ENCODE peak calls at places on chromosomes 1 and 21, in four cellular contexts. One of them, this sample, is unnamed.
A peak's percentile ranks its signal among the peaks of the same experiment; 100 is the strongest.

GRCh38 chr1:233098255-233098580 is 147.8 kb downstream of the NTPCR start:
- DNase-seq in Caco-2: no peak
- DNase-seq in globus pallidus: no peak
- DNase-seq in stimulated activated CD8-positive, alpha-beta memory T cell treated with anti-CD3 and anti-CD28 coated beads, Interleukin-12 subunit alpha, Interleukin-12 subunit beta, amount 100 ng/mL, for 4 hours: no peak
- DNase-seq in this sample: no peak

GRCh38 chr1:167602840-167603239 is 27.2 kb upstream of the RCSD1 start:
- DNase-seq in Caco-2: no peak
- DNase-seq in globus pallidus: no peak
- DNase-seq in stimulated activated CD8-positive, alpha-beta memory T cell treated with anti-CD3 and anti-CD28 coated beads, Interleukin-12 subunit alpha, Interleukin-12 subunit beta, amount 100 ng/mL, for 4 hours: no peak
- DNase-seq in this sample: no peak

GRCh38 chr1:45254490-45254889 is 48.1 kb upstream of the ZSWIM5 start:
- DNase-seq in Caco-2: no peak
- DNase-seq in globus pallidus: no peak
- DNase-seq in stimulated activated CD8-positive, alpha-beta memory T cell treated with anti-CD3 and anti-CD28 coated beads, Interleukin-12 subunit alpha, Interleukin-12 subunit beta, amount 100 ng/mL, for 4 hours: no peak
- DNase-seq in this sample: no peak

GRCh38 chr1:21251773-21252471 is 38.3 kb downstream of the ECE1 start:
- DNase-seq in globus pallidus: no peak
- DNase-seq in stimulated activated CD8-positive, alpha-beta memory T cell treated with anti-CD3 and anti-CD28 coated beads, Interleukin-12 subunit alpha, Interleukin-12 subunit beta, amount 100 ng/mL, for 4 hours: no peak
- DNase-seq in Caco-2: peak; percentile 84
- DNase-seq in this sample: peak; percentile 77

GRCh38 chr1:246579818-246580217 is 13.6 kb downstream of the CNST start:
- DNase-seq in globus pallidus: no peak
- DNase-seq in Caco-2: no peak
- DNase-seq in stimulated activated CD8-positive, alpha-beta memory T cell treated with anti-CD3 and anti-CD28 coated beads, Interleukin-12 subunit alpha, Interleukin-12 subunit beta, amount 100 ng/mL, for 4 hours: no peak
- DNase-seq in this sample: no peak

GRCh38 chr21:46486481-46487000 is 27.9 kb downstream of the DIP2A start:
- DNase-seq in globus pallidus: no peak
- DNase-seq in Caco-2: no peak
- DNase-seq in stimulated activated CD8-positive, alpha-beta memory T cell treated with anti-CD3 and anti-CD28 coated beads, Interleukin-12 subunit alpha, Interleukin-12 subunit beta, amount 100 ng/mL, for 4 hours: no peak
- DNase-seq in this sample: no peak

GRCh38 chr1:31004231-31004621 is 61.3 kb downstream of the PUM1 start:
- DNase-seq in globus pallidus: no peak
- DNase-seq in stimulated activated CD8-positive, alpha-beta memory T cell treated with anti-CD3 and anti-CD28 coated beads, Interleukin-12 subunit alpha, Interleukin-12 subunit beta, amount 100 ng/mL, for 4 hours: no peak
- DNase-seq in Caco-2: no peak
- DNase-seq in this sample: no peak

GRCh38 chr1:70336050-70336449 is 18.5 kb downstream of the ANKRD13C start:
- DNase-seq in globus pallidus: no peak
- DNase-seq in Caco-2: no peak
- DNase-seq in stimulated activated CD8-positive, alpha-beta memory T cell treated with anti-CD3 and anti-CD28 coated beads, Interleukin-12 subunit alpha, Interleukin-12 subunit beta, amount 100 ng/mL, for 4 hours: no peak
- DNase-seq in this sample: no peak

GRCh38 chr1:85692730-85693314 is 15.4 kb downstream of the ZNHIT6 start:
- DNase-seq in Caco-2: no peak
- DNase-seq in globus pallidus: no peak
- DNase-seq in stimulated activated CD8-positive, alpha-beta memory T cell treated with anti-CD3 and anti-CD28 coated beads, Interleukin-12 subunit alpha, Interleukin-12 subunit beta, amount 100 ng/mL, for 4 hours: no peak
- DNase-seq in this sample: peak; percentile 7

GRCh38 chr1:213231795-213232231 is 180.8 kb downstream of the RPS6KC1 start:
- DNase-seq in stimulated activated CD8-positive, alpha-beta memory T cell treated with anti-CD3 and anti-CD28 coated beads, Interleukin-12 subunit alpha, Interleukin-12 subunit beta, amount 100 ng/mL, for 4 hours: no peak
- DNase-seq in Caco-2: no peak
- DNase-seq in globus pallidus: no peak
- DNase-seq in this sample: no peak

GRCh38 chr1:64663654-64664053 is 81.2 kb upstream of the RAVER2 start:
- DNase-seq in Caco-2: peak; percentile 5
- DNase-seq in globus pallidus: no peak
- DNase-seq in stimulated activated CD8-positive, alpha-beta memory T cell treated with anti-CD3 and anti-CD28 coated beads, Interleukin-12 subunit alpha, Interleukin-12 subunit beta, amount 100 ng/mL, for 4 hours: no peak
- DNase-seq in this sample: no peak

GRCh38 chr1:40625476-40626382 is 39.8 kb downstream of the RIMS3 start:
- DNase-seq in globus pallidus: no peak
- DNase-seq in Caco-2: no peak
- DNase-seq in stimulated activated CD8-positive, alpha-beta memory T cell treated with anti-CD3 and anti-CD28 coated beads, Interleukin-12 subunit alpha, Interleukin-12 subunit beta, amount 100 ng/mL, for 4 hours: no peak
- DNase-seq in this sample: no peak

GRCh38 chr1:58584082-58584895 is 7.2 kb upstream of the TACSTD2 start:
- DNase-seq in stimulated activated CD8-positive, alpha-beta memory T cell treated with anti-CD3 and anti-CD28 coated beads, Interleukin-12 subunit alpha, Interleukin-12 subunit beta, amount 100 ng/mL, for 4 hours: no peak
- DNase-seq in Caco-2: no peak
- DNase-seq in globus pallidus: no peak
- DNase-seq in this sample: peak; percentile 63

GRCh38 chr1:16145030-16145987 is 10.6 kb downstream of the EPHA2 start:
- DNase-seq in stimulated activated CD8-positive, alpha-beta memory T cell treated with anti-CD3 and anti-CD28 coated beads, Interleukin-12 subunit alpha, Interleukin-12 subunit beta, amount 100 ng/mL, for 4 hours: no peak
- DNase-seq in globus pallidus: no peak
- DNase-seq in Caco-2: peak; percentile 54
- DNase-seq in this sample: no peak

GRCh38 chr1:190444464-190444863 is 33.2 kb downstream of the BRINP3 start:
- DNase-seq in stimulated activated CD8-positive, alpha-beta memory T cell treated with anti-CD3 and anti-CD28 coated beads, Interleukin-12 subunit alpha, Interleukin-12 subunit beta, amount 100 ng/mL, for 4 hours: no peak
- DNase-seq in globus pallidus: no peak
- DNase-seq in Caco-2: no peak
- DNase-seq in this sample: no peak

GRCh38 chr1:54792686-54793282 is 8.3 kb downstream of the TTC22 start:
- DNase-seq in globus pallidus: peak; percentile 11
- DNase-seq in Caco-2: no peak
- DNase-seq in stimulated activated CD8-positive, alpha-beta memory T cell treated with anti-CD3 and anti-CD28 coated beads, Interleukin-12 subunit alpha, Interleukin-12 subunit beta, amount 100 ng/mL, for 4 hours: no peak
- DNase-seq in this sample: no peak

GRCh38 chr1:54047384-54048315 is 5.4 kb downstream of the TMEM59 start:
- DNase-seq in globus pallidus: no peak
- DNase-seq in Caco-2: no peak
- DNase-seq in stimulated activated CD8-positive, alpha-beta memory T cell treated with anti-CD3 and anti-CD28 coated beads, Interleukin-12 subunit alpha, Interleukin-12 subunit beta, amount 100 ng/mL, for 4 hours: no peak
- DNase-seq in this sample: no peak

GRCh38 chr1:152962876-152963415 is 7.5 kb upstream of the SPRR4 start:
- DNase-seq in globus pallidus: no peak
- DNase-seq in stimulated activated CD8-positive, alpha-beta memory T cell treated with anti-CD3 and anti-CD28 coated beads, Interleukin-12 subunit alpha, Interleukin-12 subunit beta, amount 100 ng/mL, for 4 hours: no peak
- DNase-seq in Caco-2: no peak
- DNase-seq in this sample: no peak

GRCh38 chr1:150789396-150789795 is 18.7 kb downstream of the CTSK start:
- DNase-seq in stimulated activated CD8-positive, alpha-beta memory T cell treated with anti-CD3 and anti-CD28 coated beads, Interleukin-12 subunit alpha, Interleukin-12 subunit beta, amount 100 ng/mL, for 4 hours: no peak
- DNase-seq in globus pallidus: no peak
- DNase-seq in Caco-2: no peak
- DNase-seq in this sample: no peak

GRCh38 chr1:18481921-18482701 is 1.4 kb downstream of the KLHDC7A start:
- DNase-seq in globus pallidus: no peak
- DNase-seq in Caco-2: no peak
- DNase-seq in stimulated activated CD8-positive, alpha-beta memory T cell treated with anti-CD3 and anti-CD28 coated beads, Interleukin-12 subunit alpha, Interleukin-12 subunit beta, amount 100 ng/mL, for 4 hours: no peak
- DNase-seq in this sample: no peak

GRCh38 chr1:18948048-18948912 is 8.2 kb downstream of the IFFO2 start:
- DNase-seq in Caco-2: no peak
- DNase-seq in stimulated activated CD8-positive, alpha-beta memory T cell treated with anti-CD3 and anti-CD28 coated beads, Interleukin-12 subunit alpha, Interleukin-12 subunit beta, amount 100 ng/mL, for 4 hours: peak; percentile 56
- DNase-seq in globus pallidus: no peak
- DNase-seq in this sample: no peak

GRCh38 chr1:53765656-53766055 is 26.7 kb upstream of the GLIS1 start:
- DNase-seq in globus pallidus: no peak
- DNase-seq in Caco-2: no peak
- DNase-seq in stimulated activated CD8-positive, alpha-beta memory T cell treated with anti-CD3 and anti-CD28 coated beads, Interleukin-12 subunit alpha, Interleukin-12 subunit beta, amount 100 ng/mL, for 4 hours: no peak
- DNase-seq in this sample: no peak

GRCh38 chr1:153775432-153776311 is 465 bp downstream of the SLC27A3 start:
- DNase-seq in Caco-2: peak; percentile 87
- DNase-seq in globus pallidus: no peak
- DNase-seq in stimulated activated CD8-positive, alpha-beta memory T cell treated with anti-CD3 and anti-CD28 coated beads, Interleukin-12 subunit alpha, Interleukin-12 subunit beta, amount 100 ng/mL, for 4 hours: peak; percentile 51
- DNase-seq in this sample: peak; percentile 81

GRCh38 chr1:205629751-205630150 is 2.1 kb downstream of the ELK4 start:
- DNase-seq in Caco-2: no peak
- DNase-seq in stimulated activated CD8-positive, alpha-beta memory T cell treated with anti-CD3 and anti-CD28 coated beads, Interleukin-12 subunit alpha, Interleukin-12 subunit beta, amount 100 ng/mL, for 4 hours: no peak
- DNase-seq in globus pallidus: no peak
- DNase-seq in this sample: no peak

GRCh38 chr21:45154511-45155508 is 80.4 kb downstream of the ADARB1 start:
- DNase-seq in globus pallidus: no peak
- DNase-seq in Caco-2: no peak
- DNase-seq in stimulated activated CD8-positive, alpha-beta memory T cell treated with anti-CD3 and anti-CD28 coated beads, Interleukin-12 subunit alpha, Interleukin-12 subunit beta, amount 100 ng/mL, for 4 hours: no peak
- DNase-seq in this sample: no peak

GRCh38 chr1:76763678-76764077 is 103.6 kb upstream of the ST6GALNAC5 start:
- DNase-seq in globus pallidus: no peak
- DNase-seq in stimulated activated CD8-positive, alpha-beta memory T cell treated with anti-CD3 and anti-CD28 coated beads, Interleukin-12 subunit alpha, Interleukin-12 subunit beta, amount 100 ng/mL, for 4 hours: no peak
- DNase-seq in Caco-2: no peak
- DNase-seq in this sample: no peak

GRCh38 chr1:2609271-2610035 is 22.9 kb downstream of the PRXL2B start:
- DNase-seq in globus pallidus: no peak
- DNase-seq in stimulated activated CD8-positive, alpha-beta memory T cell treated with anti-CD3 and anti-CD28 coated beads, Interleukin-12 subunit alpha, Interleukin-12 subunit beta, amount 100 ng/mL, for 4 hours: no peak
- DNase-seq in Caco-2: no peak
- DNase-seq in this sample: no peak

GRCh38 chr1:41529621-41530395 is 45.3 kb upstream of the EDN2 start:
- DNase-seq in globus pallidus: no peak
- DNase-seq in stimulated activated CD8-positive, alpha-beta memory T cell treated with anti-CD3 and anti-CD28 coated beads, Interleukin-12 subunit alpha, Interleukin-12 subunit beta, amount 100 ng/mL, for 4 hours: no peak
- DNase-seq in Caco-2: no peak
- DNase-seq in this sample: no peak

GRCh38 chr21:25189497-25189896 is 417.8 kb downstream of the MRPL39 start:
- DNase-seq in stimulated activated CD8-positive, alpha-beta memory T cell treated with anti-CD3 and anti-CD28 coated beads, Interleukin-12 subunit alpha, Interleukin-12 subunit beta, amount 100 ng/mL, for 4 hours: no peak
- DNase-seq in globus pallidus: no peak
- DNase-seq in Caco-2: no peak
- DNase-seq in this sample: no peak

GRCh38 chr1:5576111-5577065 is 415.8 kb downstream of the NPHP4 start:
- DNase-seq in Caco-2: no peak
- DNase-seq in stimulated activated CD8-positive, alpha-beta memory T cell treated with anti-CD3 and anti-CD28 coated beads, Interleukin-12 subunit alpha, Interleukin-12 subunit beta, amount 100 ng/mL, for 4 hours: no peak
- DNase-seq in globus pallidus: no peak
- DNase-seq in this sample: no peak

GRCh38 chr1:192580351-192580962 is 4.9 kb downstream of the RGS1 start:
- DNase-seq in Caco-2: peak; percentile 9
- DNase-seq in globus pallidus: peak; percentile 31
- DNase-seq in stimulated activated CD8-positive, alpha-beta memory T cell treated with anti-CD3 and anti-CD28 coated beads, Interleukin-12 subunit alpha, Interleukin-12 subunit beta, amount 100 ng/mL, for 4 hours: no peak
- DNase-seq in this sample: no peak

This sample was measured in HuH-7.5.